ENCODE peak calls at places on chromosome 21, in four cellular contexts. U is mammary epithelial cell, B is A549, I is lower lobe of right lung. E is an unnamed sample.
A peak's percentile ranks its signal among the peaks of the same experiment; 100 is the strongest.

GRCh38 chr21:29092102-29092959 is 18.9 kb upstream of the CCT8 start:
- DNase-seq in I (no peak), U (peak; percentile 34), B (no peak), E (no peak)

GRCh38 chr21:35294231-35294898 is 245.3 kb upstream of the RUNX1 start:
- DNase-seq in U (peak; percentile 96), B (no peak), I (no peak), E (no peak)

GRCh38 chr21:30710499-30710898 is 8.1 kb downstream of the KRTAP21-3 start:
- DNase-seq in I (no peak), B (no peak), U (peak; percentile 98), E (no peak)

GRCh38 chr21:36706951-36707762 is 8.2 kb downstream of the SIM2 start:
- DNase-seq in B (no peak), I (no peak), U (no peak), E (no peak)

GRCh38 chr21:26368591-26368990 is 198.0 kb upstream of the APP start:
- DNase-seq in U (no peak), B (no peak), I (no peak), E (no peak)

GRCh38 chr21:45532826-45533730 is 9.2 kb downstream of the SLC19A1 start:
- DNase-seq in B (no peak), U (no peak), I (peak; percentile 56), E (no peak)

GRCh38 chr21:24160528-24160927 is 1446.8 kb downstream of the MRPL39 start:
- DNase-seq in B (no peak), U (no peak), I (no peak), E (no peak)

GRCh38 chr21:35342440-35342839 is 293.3 kb upstream of the RUNX1 start:
- DNase-seq in U (no peak), I (no peak), B (no peak), E (no peak)

GRCh38 chr21:46402421-46402820 is 56.3 kb upstream of the DIP2A start:
- DNase-seq in U (no peak), I (peak; percentile 33), B (no peak), E (no peak)

GRCh38 chr21:46357684-46358425 is 33.9 kb downstream of the PCNT start:
- DNase-seq in U (no peak), I (no peak), B (no peak), E (no peak)

GRCh38 chr21:42118121-42118795 is 47.1 kb downstream of the UMODL1 start:
- DNase-seq in U (no peak), I (no peak), B (no peak), E (no peak)

GRCh38 chr21:42118901-42119300 is 47.8 kb downstream of the UMODL1 start:
- DNase-seq in I (no peak), U (no peak), B (no peak), E (no peak)

GRCh38 chr21:42115136-42115683 is 44.1 kb downstream of the UMODL1 start:
- DNase-seq in B (no peak), I (no peak), U (no peak), E (no peak)

GRCh38 chr21:42114646-42115045 is 43.5 kb downstream of the UMODL1 start:
- DNase-seq in I (no peak), B (no peak), U (no peak), E (no peak)

DNA sequence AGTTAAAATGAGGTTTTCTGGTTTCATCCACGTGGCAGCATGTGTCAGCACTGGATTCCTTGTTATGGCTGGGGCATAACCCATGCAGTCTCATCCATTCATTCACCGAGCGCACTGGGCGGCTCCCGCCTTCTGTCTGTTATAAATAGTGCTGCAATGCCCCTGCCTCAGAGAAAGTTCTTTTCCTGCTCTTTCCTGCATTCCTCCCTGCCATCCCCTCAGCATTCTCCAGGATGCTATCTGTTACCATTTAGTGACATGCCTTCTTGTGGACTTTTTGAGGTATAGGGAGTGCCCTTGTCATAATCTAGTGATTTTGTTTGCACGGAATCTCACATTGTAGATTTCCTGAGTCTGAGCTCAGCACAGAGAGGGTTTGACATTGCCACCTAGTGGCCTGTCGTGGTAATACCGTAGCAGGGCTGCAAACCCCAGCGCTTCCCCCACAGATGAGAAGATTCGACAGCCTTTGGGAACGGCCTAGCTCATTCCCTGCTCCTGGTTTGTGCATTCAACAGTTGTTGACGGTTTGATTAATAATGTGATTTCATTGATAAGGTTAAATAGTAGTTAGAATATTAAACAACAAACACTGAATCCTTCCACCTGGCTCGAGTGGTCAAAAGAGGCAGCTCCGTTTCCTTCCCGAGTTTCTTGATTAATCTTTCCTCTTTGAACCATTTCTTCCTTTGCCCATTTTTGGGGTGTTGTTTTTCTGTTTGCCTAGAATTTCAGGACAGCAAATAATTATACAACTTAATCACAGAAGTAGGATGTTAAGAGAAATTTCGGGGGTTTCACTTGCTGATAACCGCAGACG is 46.3 kb downstream of the UMODL1 start:
- DNase-seq in U (peak; percentile 48), I (peak; percentile 75), B (peak; percentile 57), E (peak; percentile 85)
- H3K4me3 ChIP-seq in U (no peak overlapping the region), I (no peak overlapping the region), B (no peak overlapping the region), E (no peak overlapping the region)

GRCh38 chr21:32103361-32103760 is 175.5 kb downstream of the MIS18A start:
- DNase-seq in B (no peak), I (no peak), U (no peak), E (no peak)
- H3K27ac ChIP-seq in B (no peak overlapping the region), I (no peak overlapping the region), U (no peak overlapping the region), E (no peak overlapping the region)

DNA sequence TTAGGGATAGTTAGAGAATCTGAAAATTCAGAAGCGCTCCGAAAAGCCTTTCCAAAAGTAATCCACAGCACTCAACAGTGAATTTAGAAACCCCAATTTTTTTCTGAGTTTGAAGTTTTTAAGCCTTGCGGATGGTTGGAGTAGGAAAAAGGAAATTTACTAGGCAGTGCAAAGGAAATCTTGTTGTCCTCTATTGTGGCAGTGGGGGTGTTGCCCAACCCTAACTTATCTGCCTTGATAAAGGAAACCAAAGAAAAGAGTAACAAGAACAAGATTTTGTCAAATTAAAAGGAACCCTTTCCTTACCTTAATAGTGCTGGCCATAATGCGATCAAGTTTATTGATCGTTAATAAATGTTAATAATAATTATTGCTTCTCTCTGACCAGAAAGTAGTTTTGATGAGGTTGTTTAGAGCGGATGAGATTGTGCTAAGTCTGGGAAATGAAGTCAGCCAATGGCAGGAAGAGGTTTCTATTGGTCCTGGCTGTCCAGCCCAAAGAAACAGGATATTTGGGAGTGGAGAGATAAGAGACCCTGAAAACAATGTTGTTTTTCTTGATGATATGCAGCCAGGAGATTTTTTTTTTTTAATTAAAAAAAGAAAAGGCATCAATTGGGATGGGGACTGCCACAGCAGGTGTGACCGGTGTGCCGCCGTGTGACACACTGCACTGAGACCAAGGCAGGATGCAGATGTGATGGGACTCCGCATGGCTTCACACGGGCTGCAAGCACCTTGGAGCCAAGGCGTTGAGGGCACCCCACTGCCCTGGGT is at the start of gene ERG:
- DNase-seq in B (no peak), U (no peak), I (no peak), E (no peak)
- H3K4me1 ChIP-seq in B (no peaks in the 10 kb centered on the region), U (peaks cover 7% of the 10 kb centered on the region), I (peaks cover 7% of the 10 kb centered on the region), E (no peaks in the 10 kb centered on the region)

DNA sequence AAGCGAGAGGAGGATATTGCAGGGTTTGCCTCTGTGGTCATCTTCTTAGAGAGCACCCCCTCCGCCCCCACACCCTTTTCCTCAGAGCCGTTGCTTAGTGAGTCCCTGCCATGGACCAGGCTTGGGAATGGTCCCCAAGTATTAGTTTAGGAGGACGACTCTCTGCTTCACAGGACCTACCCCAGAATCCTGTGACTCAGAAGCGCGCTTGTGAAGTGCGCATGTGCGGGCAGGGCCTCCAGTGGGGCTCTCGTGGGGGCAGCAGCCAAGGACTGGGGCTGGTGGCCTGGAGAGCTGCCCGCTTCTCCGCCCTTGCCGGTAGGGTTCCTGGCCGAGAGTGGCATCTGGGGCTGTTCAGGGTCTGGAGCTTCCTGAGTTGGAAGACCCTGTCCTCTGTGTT is 37.3 kb upstream of the HMGN1 start:
- DNase-seq in B (no peak), U (no peak), I (no peak), E (peak; percentile 56)
- H3K4me3 ChIP-seq in B (peak overlapping the region; percentile 51), U (peak overlapping the region; percentile 34), I (peak overlapping the region; percentile 59), E (peak overlapping the region; percentile 64)

GRCh38 chr21:33761104-33762036 is 119.1 kb downstream of the ITSN1 start:
- DNase-seq in I (no peak), B (peak; percentile 90), U (peak; percentile 81), E (no peak)
- H3K27ac ChIP-seq in I (peak overlapping the region; percentile 63), B (peak overlapping the region; percentile 77), U (peak overlapping the region; percentile 13), E (peak overlapping the region; percentile 45)

GRCh38 chr21:42980959-42981523 is 6.7 kb downstream of the PKNOX1 start:
- DNase-seq in I (no peak), B (no peak), U (no peak), E (no peak)

GRCh38 chr21:42981862-42982261 is 7.5 kb downstream of the PKNOX1 start:
- DNase-seq in B (no peak), U (no peak), I (no peak), E (no peak)

GRCh38 chr21:42983102-42983501 is 8.7 kb downstream of the PKNOX1 start:
- DNase-seq in U (no peak), I (no peak), B (no peak), E (no peak)

GRCh38 chr21:42986125-42986783 is 11.9 kb downstream of the PKNOX1 start:
- DNase-seq in B (no peak), I (no peak), U (no peak), E (no peak)

DNA sequence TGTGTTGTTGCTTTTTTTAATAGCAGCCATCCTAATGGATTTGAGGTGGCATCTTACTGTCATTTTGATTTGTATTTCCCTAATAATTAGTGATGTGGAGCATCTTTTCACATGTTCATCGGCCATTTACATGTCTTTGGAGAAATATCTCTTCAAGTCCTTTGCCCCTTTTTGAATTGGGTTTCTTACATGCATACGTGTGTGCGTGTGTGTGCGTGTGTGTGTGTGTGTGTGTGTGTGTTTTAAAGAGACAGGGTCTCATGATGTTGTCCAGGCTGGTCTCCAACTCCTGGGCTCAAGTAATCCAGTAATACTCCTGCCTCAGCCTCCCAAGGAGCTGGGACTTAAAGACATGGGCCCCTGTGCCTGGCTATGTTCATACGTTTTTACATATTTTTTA is 9.5 kb downstream of the PKNOX1 start:
- DNase-seq in U (no peak), I (no peak), B (no peak), E (no peak)
- H3K4me1 ChIP-seq in U (no peaks in the 10 kb centered on the region), I (peaks cover 10% of the 10 kb centered on the region), B (peaks cover 10% of the 10 kb centered on the region), E (no peaks in the 10 kb centered on the region)

GRCh38 chr21:41866274-41866809 is 12.8 kb downstream of the PRDM15 start:
- DNase-seq in U (no peak), I (no peak), B (no peak), E (no peak)

GRCh38 chr21:41865002-41865777 is 14.0 kb downstream of the PRDM15 start:
- DNase-seq in I (no peak), U (no peak), B (no peak), E (no peak)

GRCh38 chr21:41867313-41867712 is 11.8 kb downstream of the PRDM15 start:
- DNase-seq in U (no peak), I (no peak), B (no peak), E (no peak)

GRCh38 chr21:41869771-41870170 is 9.4 kb downstream of the PRDM15 start:
- DNase-seq in U (no peak), B (no peak), I (no peak), E (no peak)

GRCh38 chr21:41868062-41868710 is 11.0 kb downstream of the PRDM15 start:
- DNase-seq in U (no peak), B (no peak), I (no peak), E (no peak)
- H3K4me3 ChIP-seq in U (no peak overlapping the region), B (no peak overlapping the region), I (no peak overlapping the region), E (no peak overlapping the region)

DNA sequence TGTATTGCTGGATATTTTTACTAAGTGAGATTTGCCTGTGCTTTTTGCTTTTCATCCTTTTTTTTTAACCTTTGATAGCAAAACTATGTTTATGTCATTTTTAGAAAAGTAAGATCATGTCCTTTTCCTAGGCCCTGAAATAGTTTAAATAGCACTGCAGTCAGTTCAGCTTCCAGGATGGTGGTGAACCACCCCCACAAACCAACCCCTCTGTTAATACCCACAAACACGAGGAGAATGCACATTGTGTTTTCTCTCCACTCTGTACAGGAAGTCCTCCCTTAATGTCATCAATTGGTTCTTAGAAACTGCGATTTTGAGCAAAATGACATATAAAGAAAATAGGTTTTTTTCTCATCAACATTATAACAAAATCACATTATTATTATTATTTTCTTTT is 117.7 kb upstream of the DSCAM start:
- DNase-seq in I (no peak), U (no peak), B (no peak), E (no peak)
- H3K27ac ChIP-seq in I (no peak overlapping the region), U (no peak overlapping the region), B (no peak overlapping the region), E (no peak overlapping the region)

E was measured in testis.